ENCODE peak calls at places on chromosomes 1 and 21, in six cellular contexts. T, B, L, D, M and N are unnamed samples.

GRCh38 chr1:211783266-211783665 is 47.3 kb downstream of the LPGAT1 start:
- DNase-seq in T (no peak), B (no peak), L (no peak), D (no peak), M (no peak), N (no peak)

GRCh38 chr1:233109121-233109520 is 158.7 kb downstream of the NTPCR start:
- DNase-seq in T (no peak), B (no peak), L (no peak), D (no peak), M (peak; percentile 21), N (no peak)

GRCh38 chr1:183622884-183623785 is 12.4 kb downstream of the ARPC5 start:
- DNase-seq in T (peak; percentile 75), B (peak; percentile 67), L (peak; percentile 54), D (no peak), M (peak; percentile 78), N (peak; percentile 37)

GRCh38 chr1:201354151-201354900 is 23.2 kb downstream of the TNNT2 start:
- DNase-seq in T (no peak), B (peak; percentile 54), L (no peak), D (no peak), M (no peak), N (no peak)

GRCh38 chr1:209425959-209426358 is 157.6 kb upstream of the CAMK1G start:
- DNase-seq in T (no peak), B (no peak), L (no peak), D (no peak), M (no peak), N (no peak)

GRCh38 chr1:10867138-10867721 is 70.8 kb upstream of the CASZ1 start:
- DNase-seq in T (peak; percentile 22), B (peak; percentile 88), L (peak; percentile 39), D (no peak), M (no peak), N (peak; percentile 64)

GRCh38 chr1:11384170-11384554 is 94.8 kb upstream of the DISP3 start:
- DNase-seq in T (no peak), B (no peak), L (no peak), D (no peak), M (peak; percentile 40), N (no peak)

GRCh38 chr21:15654171-15654570 is 75.6 kb upstream of the USP25 start:
- DNase-seq in T (no peak), B (no peak), L (no peak), D (no peak), M (no peak), N (no peak)

GRCh38 chr1:162219461-162219860 is 150.0 kb downstream of the NOS1AP start:
- DNase-seq in T (no peak), B (no peak), L (no peak), D (no peak), M (no peak), N (no peak)

GRCh38 chr1:14260480-14260879 is 338.0 kb upstream of the KAZN start:
- DNase-seq in T (no peak), B (no peak), L (no peak), D (no peak), M (no peak), N (no peak)

GRCh38 chr21:14321042-14321441 is 61.9 kb downstream of the HSPA13 start:
- DNase-seq in T (no peak), B (no peak), L (no peak), D (no peak), M (peak; percentile 17), N (no peak)

GRCh38 chr1:197441990-197442389 is 173.9 kb downstream of the CRB1 start:
- DNase-seq in T (no peak), B (peak; percentile 94), L (no peak), D (no peak), M (peak; percentile 51), N (peak; percentile 52)
- H3K4me3 ChIP-seq in T (no peak overlapping the region), B (no peak overlapping the region), L (no peak overlapping the region), D (no peak overlapping the region), M (no peak overlapping the region), N (no peak overlapping the region)

GRCh38 chr1:155977607-155978324 is 581 bp downstream of the ARHGEF2 start:
- DNase-seq in T (peak; percentile 51), B (peak; percentile 76), L (no peak), D (no peak), M (no peak), N (peak; percentile 69)

GRCh38 chr1:155978325-155978972 is at the start of gene ARHGEF2:
- DNase-seq in T (peak; percentile 94), B (peak; percentile 94), L (peak; percentile 91), D (peak; percentile 68), M (peak; percentile 52), N (peak; percentile 84)

GRCh38 chr1:155981266-155982088 is 3.1 kb upstream of the ARHGEF2 start:
- DNase-seq in T (peak; percentile 71), B (no peak), L (no peak), D (no peak), M (peak; percentile 66), N (no peak)

GRCh38 chr1:155978973-155979429 is 654 bp upstream of the ARHGEF2 start:
- DNase-seq in T (peak; percentile 63), B (peak; percentile 72), L (no peak), D (no peak), M (no peak), N (no peak)

DNA sequence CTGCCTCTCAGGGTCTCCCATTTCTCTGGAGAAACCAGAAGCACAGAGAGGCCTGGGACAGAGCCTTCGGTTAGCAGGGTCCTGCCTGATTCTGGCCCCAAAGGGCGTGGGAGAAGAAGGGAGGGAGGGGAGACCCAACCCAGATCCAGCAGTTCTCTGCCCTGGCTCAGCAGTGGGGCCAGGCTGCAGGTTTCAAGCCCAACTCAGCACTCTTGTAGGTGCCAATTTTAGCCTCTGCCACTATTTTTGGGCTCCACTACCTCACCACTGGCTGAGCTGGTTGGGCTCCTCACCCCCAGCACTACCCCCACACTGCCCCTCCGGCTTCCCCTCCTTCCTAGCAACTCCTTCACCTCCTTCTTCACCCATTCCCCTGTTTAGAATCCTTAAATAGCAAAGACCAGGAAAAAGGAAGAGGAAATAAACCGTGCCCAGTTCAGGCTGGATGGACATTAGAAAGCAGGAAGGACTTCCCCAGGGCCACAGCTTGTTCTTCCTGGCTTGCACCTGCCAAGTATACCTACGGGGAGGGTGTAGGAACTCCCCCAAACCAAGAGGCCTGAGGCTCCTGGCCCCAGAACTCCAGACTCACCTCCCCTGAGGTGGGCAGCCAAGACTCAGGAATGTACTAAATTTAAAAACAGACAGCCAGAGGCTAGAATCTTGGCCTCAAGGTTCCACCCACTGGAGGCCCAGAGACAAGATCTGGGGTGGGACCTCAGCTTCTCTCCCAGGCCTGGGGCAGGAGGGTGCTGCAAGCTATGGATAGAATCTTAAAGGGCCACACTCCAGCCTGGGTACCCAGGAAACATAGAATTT is 1.4 kb upstream of the ARHGEF2 start:
- DNase-seq in T (peak; percentile 94), B (peak; percentile 77), L (no peak), D (no peak), M (no peak), N (no peak)
- H3K4me3 ChIP-seq in T (peak overlapping the region; percentile 84), B (peak overlapping the region; percentile 87), L (peak overlapping the region; percentile 98), D (peak overlapping the region; percentile 98), M (peak overlapping the region; percentile 91), N (peak overlapping the region; percentile 78)

GRCh38 chr1:221740260-221740830 is 1.5 kb downstream of the DUSP10 start:
- DNase-seq in T (no peak), B (no peak), L (no peak), D (no peak), M (no peak), N (no peak)

GRCh38 chr1:221741364-221741970 is 422 bp downstream of the DUSP10 start:
- DNase-seq in T (no peak), B (peak; percentile 67), L (peak; percentile 47), D (no peak), M (peak; percentile 43), N (peak; percentile 34)

GRCh38 chr1:221739677-221740025 is 2.2 kb downstream of the DUSP10 start:
- DNase-seq in T (no peak), B (no peak), L (no peak), D (no peak), M (no peak), N (no peak)

GRCh38 chr1:221740941-221741363 is 937 bp downstream of the DUSP10 start:
- DNase-seq in T (no peak), B (peak; percentile 55), L (peak; percentile 36), D (peak; percentile 52), M (peak; percentile 25), N (peak; percentile 8)

GRCh38 chr1:221739018-221739676 is 2.7 kb downstream of the DUSP10 start:
- DNase-seq in T (no peak), B (no peak), L (no peak), D (no peak), M (no peak), N (no peak)
- H3K4me3 ChIP-seq in T (no peak overlapping the region), B (no peak overlapping the region), L (no peak overlapping the region), D (peak overlapping the region; percentile 23), M (no peak overlapping the region), N (no peak overlapping the region)

DNA sequence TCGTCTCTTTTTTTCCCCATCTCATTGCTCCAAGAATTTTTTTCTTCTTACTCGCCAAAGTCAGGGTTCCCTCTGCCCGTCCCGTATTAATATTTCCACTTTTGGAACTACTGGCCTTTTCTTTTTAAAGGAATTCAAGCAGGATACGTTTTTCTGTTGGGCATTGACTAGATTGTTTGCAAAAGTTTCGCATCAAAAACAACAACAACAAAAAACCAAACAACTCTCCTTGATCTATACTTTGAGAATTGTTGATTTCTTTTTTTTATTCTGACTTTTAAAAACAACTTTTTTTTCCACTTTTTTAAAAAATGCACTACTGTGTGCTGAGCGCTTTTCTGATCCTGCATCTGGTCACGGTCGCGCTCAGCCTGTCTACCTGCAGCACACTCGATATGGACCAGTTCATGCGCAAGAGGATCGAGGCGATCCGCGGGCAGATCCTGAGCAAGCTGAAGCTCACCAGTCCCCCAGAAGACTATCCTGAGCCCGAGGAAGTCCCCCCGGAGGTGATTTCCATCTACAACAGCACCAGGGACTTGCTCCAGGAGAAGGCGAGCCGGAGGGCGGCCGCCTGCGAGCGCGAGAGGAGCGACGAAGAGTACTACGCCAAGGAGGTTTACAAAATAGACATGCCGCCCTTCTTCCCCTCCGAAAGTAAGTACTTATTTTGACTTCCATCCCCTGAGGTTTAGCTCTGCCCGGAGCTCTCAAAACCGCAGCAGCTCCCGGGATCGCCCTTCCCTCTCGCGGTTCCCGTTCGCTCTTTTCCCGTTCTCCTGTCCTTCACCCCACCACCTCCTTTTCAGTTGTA is 1.5 kb downstream of the TGFB2 start:
- DNase-seq in T (no peak), B (peak; percentile 73), L (no peak), D (no peak), M (peak; percentile 25), N (peak; percentile 52)
- H3K4me3 ChIP-seq in T (peak overlapping the region; percentile 72), B (peak overlapping the region; percentile 74), L (peak overlapping the region; percentile 54), D (peak overlapping the region; percentile 86), M (peak overlapping the region; percentile 56), N (peak overlapping the region; percentile 62)

GRCh38 chr1:116951175-116951935 is 41.6 kb downstream of the PTGFRN start:
- DNase-seq in T (no peak), B (peak; percentile 73), L (peak; percentile 72), D (no peak), M (peak; percentile 29), N (no peak)

GRCh38 chr1:116947090-116947489 is 37.4 kb downstream of the PTGFRN start:
- DNase-seq in T (no peak), B (no peak), L (no peak), D (no peak), M (no peak), N (no peak)

GRCh38 chr1:116948642-116949041 is 38.9 kb downstream of the PTGFRN start:
- DNase-seq in T (no peak), B (no peak), L (no peak), D (no peak), M (no peak), N (no peak)

GRCh38 chr1:116949213-116949985 is 39.7 kb downstream of the PTGFRN start:
- DNase-seq in T (no peak), B (no peak), L (no peak), D (no peak), M (no peak), N (no peak)

GRCh38 chr1:116950497-116951174 is 40.9 kb downstream of the PTGFRN start:
- DNase-seq in T (no peak), B (no peak), L (no peak), D (no peak), M (no peak), N (no peak)
- H3K4me3 ChIP-seq in T (no peak overlapping the region), B (no peak overlapping the region), L (no peak overlapping the region), D (no peak overlapping the region), M (no peak overlapping the region), N (peak overlapping the region; percentile 5)